ENCODE peak calls at places on chromosomes 7 and 10, in four cellular contexts. One of them, this sample, is unnamed.

GRCh38 chr10:91077549-91078017 is 142.9 kb upstream of the PCGF5 start:
- DNase-seq in frontal cortex: no peak
- DNase-seq in HT1080: no peak
- DNase-seq in activated naive CD8-positive, alpha-beta T cell treated with anti-CD3 and anti-CD28 coated beads for 36 hours: no peak
- DNase-seq in this sample: no peak

GRCh38 chr7:122343986-122344620 is 39.6 kb upstream of the FEZF1 start:
- DNase-seq in frontal cortex: no peak
- DNase-seq in HT1080: no peak
- DNase-seq in activated naive CD8-positive, alpha-beta T cell treated with anti-CD3 and anti-CD28 coated beads for 36 hours: no peak
- DNase-seq in this sample: no peak

GRCh38 chr7:16420649-16421332 is 547 bp downstream of the CRPPA start:
- DNase-seq in frontal cortex: peak; percentile 67
- DNase-seq in HT1080: peak; percentile 77
- DNase-seq in activated naive CD8-positive, alpha-beta T cell treated with anti-CD3 and anti-CD28 coated beads for 36 hours: peak; percentile 87
- DNase-seq in this sample: peak; percentile 35

GRCh38 chr10:34967411-34967880 is 122.7 kb downstream of the CUL2 start:
- DNase-seq in frontal cortex: peak; percentile 35
- DNase-seq in HT1080: no peak
- DNase-seq in activated naive CD8-positive, alpha-beta T cell treated with anti-CD3 and anti-CD28 coated beads for 36 hours: no peak
- DNase-seq in this sample: no peak

GRCh38 chr10:58587676-58588075 is 75.0 kb downstream of the BICC1 start:
- DNase-seq in frontal cortex: no peak
- DNase-seq in HT1080: no peak
- DNase-seq in activated naive CD8-positive, alpha-beta T cell treated with anti-CD3 and anti-CD28 coated beads for 36 hours: no peak
- DNase-seq in this sample: no peak

GRCh38 chr7:2196381-2197378 is 36.1 kb downstream of the MAD1L1 start:
- DNase-seq in frontal cortex: no peak
- DNase-seq in HT1080: no peak
- DNase-seq in activated naive CD8-positive, alpha-beta T cell treated with anti-CD3 and anti-CD28 coated beads for 36 hours: no peak
- DNase-seq in this sample: no peak

GRCh38 chr7:107077699-107078516 is 33.4 kb downstream of the PRKAR2B start:
- DNase-seq in frontal cortex: no peak
- DNase-seq in HT1080: no peak
- DNase-seq in activated naive CD8-positive, alpha-beta T cell treated with anti-CD3 and anti-CD28 coated beads for 36 hours: no peak
- DNase-seq in this sample: no peak

GRCh38 chr7:140003913-140004382 is 58.8 kb downstream of the PARP12 start:
- DNase-seq in frontal cortex: no peak
- DNase-seq in HT1080: peak; percentile 59
- DNase-seq in activated naive CD8-positive, alpha-beta T cell treated with anti-CD3 and anti-CD28 coated beads for 36 hours: peak; percentile 13
- DNase-seq in this sample: peak; percentile 37

GRCh38 chr7:92242972-92243371 is 2.7 kb downstream of the KRIT1 start:
- DNase-seq in frontal cortex: no peak
- DNase-seq in HT1080: no peak
- DNase-seq in activated naive CD8-positive, alpha-beta T cell treated with anti-CD3 and anti-CD28 coated beads for 36 hours: no peak
- DNase-seq in this sample: no peak

GRCh38 chr10:94104316-94105060 is 110.8 kb downstream of the PLCE1 start:
- DNase-seq in frontal cortex: no peak
- DNase-seq in HT1080: peak; percentile 67
- DNase-seq in activated naive CD8-positive, alpha-beta T cell treated with anti-CD3 and anti-CD28 coated beads for 36 hours: no peak
- DNase-seq in this sample: no peak

GRCh38 chr10:95559466-95559865 is 1.7 kb downstream of the SORBS1 start:
- DNase-seq in frontal cortex: no peak
- DNase-seq in HT1080: no peak
- DNase-seq in activated naive CD8-positive, alpha-beta T cell treated with anti-CD3 and anti-CD28 coated beads for 36 hours: no peak
- DNase-seq in this sample: no peak

GRCh38 chr7:146321301-146321700 is 204.7 kb downstream of the CNTNAP2 start:
- DNase-seq in frontal cortex: no peak
- DNase-seq in HT1080: no peak
- DNase-seq in activated naive CD8-positive, alpha-beta T cell treated with anti-CD3 and anti-CD28 coated beads for 36 hours: no peak
- DNase-seq in this sample: no peak

GRCh38 chr7:46565257-46565656 is 644.2 kb upstream of the IGFBP3 start:
- DNase-seq in frontal cortex: no peak
- DNase-seq in HT1080: no peak
- DNase-seq in activated naive CD8-positive, alpha-beta T cell treated with anti-CD3 and anti-CD28 coated beads for 36 hours: no peak
- DNase-seq in this sample: no peak

GRCh38 chr7:92648082-92648481 is 57.9 kb upstream of the FAM133B start:
- DNase-seq in frontal cortex: no peak
- DNase-seq in HT1080: no peak
- DNase-seq in activated naive CD8-positive, alpha-beta T cell treated with anti-CD3 and anti-CD28 coated beads for 36 hours: no peak
- DNase-seq in this sample: peak; percentile 43

GRCh38 chr7:158407581-158408331 is 179.9 kb downstream of the PTPRN2 start:
- DNase-seq in frontal cortex: peak; percentile 71
- DNase-seq in HT1080: peak; percentile 27
- DNase-seq in activated naive CD8-positive, alpha-beta T cell treated with anti-CD3 and anti-CD28 coated beads for 36 hours: no peak
- DNase-seq in this sample: no peak

GRCh38 chr7:151060416-151061234 is 1.2 kb downstream of the SLC4A2 start:
- DNase-seq in frontal cortex: peak; percentile 64
- DNase-seq in HT1080: peak; percentile 46
- DNase-seq in activated naive CD8-positive, alpha-beta T cell treated with anti-CD3 and anti-CD28 coated beads for 36 hours: peak; percentile 18
- DNase-seq in this sample: no peak

GRCh38 chr10:123772645-123773508 is 106.7 kb downstream of the GPR26 start:
- DNase-seq in frontal cortex: no peak
- DNase-seq in HT1080: no peak
- DNase-seq in activated naive CD8-positive, alpha-beta T cell treated with anti-CD3 and anti-CD28 coated beads for 36 hours: peak; percentile 5
- DNase-seq in this sample: no peak

GRCh38 chr10:30594077-30594476 is 35.5 kb downstream of the LYZL2 start:
- DNase-seq in frontal cortex: no peak
- DNase-seq in HT1080: no peak
- DNase-seq in activated naive CD8-positive, alpha-beta T cell treated with anti-CD3 and anti-CD28 coated beads for 36 hours: no peak
- DNase-seq in this sample: no peak

GRCh38 chr10:101771380-101771779 is 4.5 kb downstream of the FGF8 start:
- DNase-seq in frontal cortex: no peak
- DNase-seq in HT1080: no peak
- DNase-seq in activated naive CD8-positive, alpha-beta T cell treated with anti-CD3 and anti-CD28 coated beads for 36 hours: no peak
- DNase-seq in this sample: no peak

GRCh38 chr10:6649107-6649720 is 69.1 kb upstream of the PRKCQ start:
- DNase-seq in frontal cortex: no peak
- DNase-seq in HT1080: no peak
- DNase-seq in activated naive CD8-positive, alpha-beta T cell treated with anti-CD3 and anti-CD28 coated beads for 36 hours: no peak
- DNase-seq in this sample: no peak

GRCh38 chr7:46525876-46526275 is 604.8 kb upstream of the IGFBP3 start:
- DNase-seq in frontal cortex: no peak
- DNase-seq in HT1080: no peak
- DNase-seq in activated naive CD8-positive, alpha-beta T cell treated with anti-CD3 and anti-CD28 coated beads for 36 hours: no peak
- DNase-seq in this sample: no peak

This sample was measured in GM12864.